ENCODE peak calls at places on chromosomes 12 and 14, in eight cellular contexts. X, Q, L, N, U, J, D and E are unnamed samples.
A peak's percentile ranks its signal among the peaks of the same experiment; 100 is the strongest.

GRCh38 chr14:87450193-87450592 is 542.8 kb downstream of the GALC start:
- DNase-seq in Q (no peak), X (no peak), D (no peak), J (no peak), U (no peak), L (no peak), N (no peak), E (no peak)

GRCh38 chr12:14257734-14258467 is 107.6 kb upstream of the ATF7IP start:
- DNase-seq in L (peak; percentile 84), D (peak; percentile 94), N (peak; percentile 84), X (peak; percentile 89), Q (peak; percentile 83), U (peak; percentile 94), J (peak; percentile 98), E (peak; percentile 85)

GRCh38 chr12:62123721-62124203 is 136.4 kb upstream of the USP15 start:
- DNase-seq in L (peak; percentile 59), N (peak; percentile 15), J (no peak), Q (no peak), D (peak; percentile 46), U (no peak), X (peak; percentile 18), E (no peak)

GRCh38 chr14:64732066-64732465 is 27.8 kb downstream of the PLEKHG3 start:
- DNase-seq in U (no peak), N (no peak), X (no peak), J (no peak), Q (no peak), D (no peak), L (no peak), E (no peak)

GRCh38 chr12:109637341-109637740 is 63.7 kb downstream of the MVK start:
- DNase-seq in J (no peak), U (peak; percentile 83), D (no peak), L (no peak), X (no peak), Q (no peak), N (no peak), E (no peak)

GRCh38 chr12:42798811-42799438 is 209.4 kb upstream of the PRICKLE1 start:
- DNase-seq in D (peak; percentile 67), J (no peak), Q (no peak), N (no peak), U (no peak), X (no peak), L (no peak), E (no peak)

GRCh38 chr12:47758834-47759690 is at the start of gene RAPGEF3:
- DNase-seq in U (peak; percentile 42), N (peak; percentile 69), Q (no peak), J (peak; percentile 79), L (peak; percentile 77), X (peak; percentile 94), D (peak; percentile 91), E (peak; percentile 96)

GRCh38 chr12:123492290-123492689 is 34.4 kb downstream of the SNRNP35 start:
- DNase-seq in L (no peak), Q (no peak), N (no peak), X (no peak), U (no peak), J (no peak), D (no peak), E (no peak)

GRCh38 chr12:52243774-52244614 is 11.0 kb downstream of the KRT7 start:
- DNase-seq in N (peak; percentile 62), J (no peak), U (peak; percentile 14), Q (no peak), D (peak; percentile 93), L (no peak), X (no peak), E (no peak)

GRCh38 chr12:6821271-6821673 is 349 bp upstream of the GPR162 start:
- DNase-seq in X (peak; percentile 69), J (no peak), Q (no peak), L (no peak), N (peak; percentile 22), D (no peak), U (peak; percentile 100), E (peak; percentile 28)

GRCh38 chr12:81859521-81859920 is 100.4 kb upstream of the PPFIA2 start:
- DNase-seq in N (no peak), X (no peak), Q (no peak), D (peak; percentile 25), J (no peak), U (no peak), L (no peak), E (no peak)

GRCh38 chr12:3633396-3633795 is 119.5 kb downstream of the CRACR2A start:
- DNase-seq in J (no peak), D (no peak), L (no peak), X (no peak), U (no peak), Q (no peak), N (no peak), E (no peak)

GRCh38 chr14:89422181-89422951 is 5.3 kb upstream of the FOXN3 start:
- DNase-seq in N (peak; percentile 41), X (no peak), D (no peak), U (no peak), J (no peak), Q (no peak), L (no peak), E (no peak)

GRCh38 chr14:51008416-51008815 is 64.1 kb upstream of the PYGL start:
- DNase-seq in L (no peak), N (no peak), Q (no peak), U (no peak), D (no peak), J (no peak), X (no peak), E (no peak)

GRCh38 chr12:67773896-67774295 is 125.4 kb downstream of the DYRK2 start:
- DNase-seq in U (no peak), X (no peak), J (no peak), D (no peak), N (no peak), Q (no peak), L (no peak), E (no peak)

GRCh38 chr12:22447223-22447622 is 97.1 kb downstream of the C2CD5 start:
- DNase-seq in Q (no peak), L (no peak), D (no peak), N (no peak), U (peak; percentile 27), J (no peak), X (no peak), E (no peak)

GRCh38 chr12:47812797-47813490 is 6.8 kb downstream of the HDAC7 start:
- DNase-seq in J (peak; percentile 61), U (no peak), L (peak; percentile 81), N (peak; percentile 92), X (peak; percentile 75), Q (no peak), D (peak; percentile 85), E (peak; percentile 66)

GRCh38 chr14:76261371-76261811 is 109.7 kb downstream of the GPATCH2L start:
- DNase-seq in Q (peak; percentile 25), D (peak; percentile 16), L (no peak), X (no peak), U (peak; percentile 11), N (no peak), J (no peak), E (no peak)

GRCh38 chr12:132395908-132396305 is 66.5 kb upstream of the GALNT9 start:
- DNase-seq in U (no peak), X (no peak), L (no peak), D (no peak), Q (no peak), J (no peak), N (no peak), E (no peak)

GRCh38 chr14:70525691-70526090 is 9.1 kb downstream of the ADAM20 start:
- DNase-seq in D (no peak), J (no peak), L (no peak), U (no peak), N (no peak), Q (no peak), X (no peak), E (no peak)

GRCh38 chr12:54040148-54040494 is 7.3 kb downstream of the HOXC5 start:
- DNase-seq in L (peak; percentile 76), Q (no peak), D (no peak), J (no peak), N (no peak), X (no peak), U (no peak), E (no peak)

GRCh38 chr14:73796881-73797539 is 54.6 kb upstream of the PTGR2 start:
- DNase-seq in U (no peak), N (no peak), J (no peak), D (no peak), Q (no peak), L (no peak), X (no peak), E (no peak)

GRCh38 chr12:26402648-26403047 is 207.3 kb downstream of the SSPN start:
- DNase-seq in X (no peak), U (no peak), D (peak; percentile 55), J (no peak), Q (no peak), N (no peak), L (no peak), E (no peak)

GRCh38 chr12:123686636-123687190 is 15.8 kb downstream of the TCTN2 start:
- DNase-seq in J (no peak), U (no peak), Q (no peak), N (no peak), L (no peak), D (no peak), X (no peak), E (no peak)

GRCh38 chr14:97456958-97457357 is 659.8 kb downstream of the VRK1 start:
- DNase-seq in Q (no peak), U (no peak), X (no peak), L (no peak), J (no peak), D (no peak), N (peak; percentile 55), E (no peak)

GRCh38 chr12:80441921-80442320 is 2.1 kb upstream of the PTPRQ start:
- DNase-seq in J (no peak), D (no peak), X (no peak), L (no peak), U (no peak), N (no peak), Q (no peak), E (no peak)

GRCh38 chr12:82958966-82959365 is 272.3 kb downstream of the TMTC2 start:
- DNase-seq in D (no peak), N (no peak), J (no peak), Q (no peak), L (no peak), X (no peak), U (no peak), E (no peak)

GRCh38 chr14:94077823-94078222 is 3.2 kb downstream of the DDX24 start:
- DNase-seq in J (no peak), U (no peak), Q (no peak), X (no peak), D (no peak), N (no peak), L (no peak), E (no peak)

GRCh38 chr12:56933826-56934625 is at the start of gene SDR9C7:
- DNase-seq in Q (peak; percentile 27), D (no peak), J (peak; percentile 33), N (no peak), L (no peak), X (no peak), U (no peak), E (no peak)